ENCODE peak calls at places on chromosomes 5 and 9, in six cellular contexts. O is sigmoid colon, H is H1, J is stomach, Y is esophagus muscularis mucosa, A is transverse colon. W is an unnamed sample.

GRCh38 chr5:132489871-132490483 is 596 bp downstream of the IRF1 start:
- DNase-seq in J (peak), Y (peak), A (peak), H (no peak), O (peak), W (no peak)

GRCh38 chr5:131628990-131629389 is 6.0 kb downstream of the RAPGEF6 start:
- DNase-seq in A (peak), O (no peak), H (no peak), J (no peak), Y (no peak), W (no peak)

GRCh38 chr9:4048441-4048840 is 251.4 kb downstream of the GLIS3 start:
- DNase-seq in J (no peak), Y (no peak), A (no peak), O (no peak), H (no peak), W (no peak)

GRCh38 chr9:3478549-3478953 is 47.2 kb downstream of the RFX3 start:
- DNase-seq in O (no peak), A (no peak), J (no peak), H (no peak), Y (no peak), W (no peak)

GRCh38 chr5:146466521-146467349 is 19.6 kb downstream of the TCERG1 start:
- DNase-seq in J (no peak), A (no peak), H (no peak), O (no peak), Y (no peak), W (no peak)

GRCh38 chr5:133347039-133347438 is 265.3 kb downstream of the FSTL4 start:
- DNase-seq in A (no peak), O (no peak), J (no peak), Y (no peak), H (no peak), W (no peak)

GRCh38 chr5:96481396-96481795 is 48.3 kb upstream of the PCSK1 start:
- DNase-seq in Y (no peak), J (no peak), O (no peak), H (no peak), A (no peak), W (no peak)

GRCh38 chr5:81506900-81507588 is 113.1 kb upstream of the ACOT12 start:
- DNase-seq in Y (no peak), J (peak), A (peak), H (peak), O (peak), W (no peak)

GRCh38 chr5:606526-607399 is 5.4 kb upstream of the CEP72 start:
- DNase-seq in H (no peak), Y (no peak), J (peak), O (peak), A (no peak), W (peak)

GRCh38 chr9:114953917-114954316 is 23.5 kb upstream of the TNFSF8 start:
- DNase-seq in A (peak), H (no peak), O (no peak), J (no peak), Y (no peak), W (no peak)
- TF ChIP-seq EP300 in A (no peak), H (no peak), O (no peak), J (no peak), Y (no peak), W (no peak)

DNA sequence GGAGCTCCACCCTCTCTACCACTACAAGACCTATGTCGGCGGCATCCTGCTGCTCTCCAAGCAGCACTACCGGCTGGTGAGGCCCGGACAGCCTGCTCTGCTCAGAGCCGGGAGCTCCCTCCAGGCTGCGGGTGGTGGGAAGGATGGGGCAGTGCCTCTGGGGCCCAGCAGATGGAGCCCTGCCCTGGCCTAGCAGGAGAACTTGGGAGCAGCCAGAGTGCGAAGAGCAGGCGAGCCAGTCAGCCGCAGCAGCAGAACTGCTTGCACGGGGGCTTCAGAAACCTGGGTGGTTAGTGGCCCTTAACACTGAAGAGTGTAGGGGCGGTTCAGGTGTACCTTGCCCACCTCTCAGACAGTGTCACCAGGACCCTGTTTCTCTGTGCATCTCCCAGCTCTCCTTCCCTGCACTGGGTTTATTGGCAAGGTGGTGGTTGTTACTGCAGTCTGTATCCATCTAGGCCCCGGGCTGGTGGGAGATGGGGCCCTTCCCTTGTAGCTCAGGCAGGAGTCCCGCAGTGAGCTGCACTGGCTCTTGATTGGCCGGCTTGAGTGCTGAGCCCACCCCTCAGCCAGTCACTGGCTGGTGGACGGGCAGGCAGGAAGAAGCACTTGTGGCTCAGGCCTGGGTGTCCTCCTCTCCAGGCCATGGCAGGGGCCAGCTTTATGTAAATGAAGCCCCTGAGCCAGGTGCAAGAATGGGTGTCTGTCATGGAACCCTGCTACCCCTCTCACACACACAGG is 7.7 kb downstream of the B4GALT7 start:
- DNase-seq in O (peak), Y (peak), H (peak), A (peak), J (peak), W (no peak)
- TF ChIP-seq POLR2A in O (no peak), Y (no peak), H (peak), A (no peak), J (no peak), W (no peak)

GRCh38 chr9:109286981-109287380 is 33.9 kb downstream of the EPB41L4B start:
- DNase-seq in J (no peak), Y (no peak), A (no peak), O (no peak), H (no peak), W (no peak)
- TF ChIP-seq POLR2AphosphoS5 in J (no peak), Y (no peak), A (no peak), O (no peak), H (no peak), W (no peak)

DNA sequence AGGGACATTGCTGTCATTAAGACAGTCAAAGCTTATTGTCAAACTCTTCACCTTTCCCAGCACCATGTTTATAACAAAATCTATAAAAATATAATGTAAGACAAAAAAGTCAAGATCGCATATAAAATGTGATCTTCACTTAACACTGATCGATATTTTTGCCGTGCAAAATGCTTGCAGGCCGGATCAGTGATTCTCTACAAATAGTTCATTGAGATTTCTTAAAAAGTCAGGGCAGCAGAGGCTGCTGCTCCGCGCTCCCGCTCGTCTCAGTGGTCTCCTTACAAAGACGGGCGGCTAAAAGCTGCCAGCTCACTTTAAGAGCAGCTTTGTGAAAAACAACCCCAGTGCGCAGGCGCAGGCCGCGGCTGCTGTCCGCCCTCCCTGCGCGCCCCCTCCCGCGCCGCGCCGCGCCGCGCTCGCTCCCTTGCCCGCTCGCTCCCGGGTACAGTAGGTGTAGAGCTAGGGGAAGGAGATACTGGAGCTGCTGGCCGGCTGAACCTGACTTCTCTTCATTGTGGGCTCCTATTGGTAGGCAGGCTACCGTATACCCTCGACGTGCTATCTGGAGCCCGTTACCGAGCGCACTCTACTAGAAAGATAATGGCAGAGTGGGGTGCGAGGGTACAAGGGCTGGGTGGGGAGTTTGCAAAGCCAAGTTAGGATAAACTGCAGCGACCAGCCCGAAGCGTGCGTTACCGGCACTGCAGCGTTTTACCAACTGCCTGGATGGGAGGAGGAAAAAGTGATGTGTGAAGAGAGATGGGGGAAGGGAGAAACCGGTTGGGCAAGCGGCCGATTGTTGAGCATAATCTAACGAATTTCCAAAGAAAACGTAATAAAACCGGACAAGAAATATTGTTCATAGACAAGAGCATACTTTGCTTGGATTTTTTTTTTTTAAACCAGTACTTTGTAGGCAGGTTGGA is at the start of gene ARRDC3:
- DNase-seq in H (peak), A (peak), O (peak), Y (peak), J (peak), W (peak)
- TF ChIP-seq EP300 in H (peak), A (peak), O (no peak), Y (no peak), J (no peak), W (no peak)

DNA sequence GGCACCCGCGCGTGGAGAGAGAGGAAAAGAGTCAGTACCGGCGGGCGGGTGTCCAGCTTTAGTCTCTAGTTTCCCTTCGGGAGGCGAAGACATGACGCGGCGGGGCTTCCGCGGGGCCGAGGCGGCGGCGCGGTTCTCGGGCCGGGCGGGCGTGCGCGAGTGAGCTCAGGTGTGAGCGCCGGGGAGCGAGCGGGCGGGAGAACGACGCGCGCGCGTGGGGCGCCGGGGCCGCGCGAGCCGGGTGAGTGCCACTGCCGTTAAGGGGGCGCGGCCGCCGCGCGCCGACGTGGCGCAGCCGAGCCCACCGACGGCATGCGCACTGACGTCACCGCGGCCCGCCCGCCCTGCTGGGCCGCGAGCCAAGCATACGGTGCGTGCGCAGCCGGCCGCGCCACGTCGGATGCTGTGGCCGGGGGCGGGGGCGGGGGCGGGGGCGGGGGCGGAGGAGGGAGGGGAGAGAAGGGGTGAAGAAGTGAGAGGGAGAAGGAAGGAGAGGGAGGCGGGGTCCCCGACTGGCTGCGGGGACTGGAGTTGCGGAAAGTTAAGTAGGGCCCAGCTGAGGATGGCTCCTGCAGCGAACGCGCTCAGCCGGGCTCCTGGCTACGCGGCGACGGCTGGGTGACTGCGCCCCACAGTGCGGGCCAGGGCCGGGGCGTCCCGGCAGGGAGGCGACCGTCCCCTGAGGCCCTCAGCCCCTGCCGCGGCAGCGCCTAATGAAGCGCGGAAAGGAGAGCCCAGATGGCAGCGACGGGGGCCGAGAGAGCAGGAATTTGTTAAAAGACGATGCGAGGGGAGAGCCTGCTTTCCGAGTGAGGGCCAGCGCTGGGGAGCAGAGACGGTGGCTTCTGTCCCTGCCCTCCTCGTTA is at the start of gene DAP:
- DNase-seq in O (peak), A (peak), J (peak), Y (peak), H (peak), W (peak)
- TF ChIP-seq POLR2A in O (no peak), A (peak), J (no peak), Y (no peak), H (no peak), W (peak)

W was measured in suprapubic skin.